ENCODE peak calls at places on chromosomes 13 and 19, in ten cellular contexts. Z is naive thymus-derived CD8-positive, alpha-beta T cell; Q is stimulated activated CD8-positive, alpha-beta memory T cell treated with anti-CD3 and anti-CD28 coated beads, Interleukin-2, amount 100 ng/mL, for 1 hour; X is stimulated activated CD4-positive, alpha-beta T cell treated with anti-CD3 and anti-CD28 coated beads, Interleukin-2, amount 100 ng/mL, for 24 hours; C is fibroblast of lung; R is stimulated activated naive CD8-positive, alpha-beta T cell treated with anti-CD3 and anti-CD28 coated beads, Interleukin-15, amount 100 ng/mL, for 72 hours; K is AG08396; W is mammary epithelial cell; V is SW 1271; S is brain pericyte. B is an unnamed sample.

GRCh38 chr19:34365463-34366401 is 736 bp downstream of the GPI start:
- DNase-seq in Z (no peak), Q (no peak), X (peak), C (peak), R (no peak), K (peak), W (peak), V (no peak), S (no peak), B (no peak)

GRCh38 chr13:112647256-112647655 is 42.6 kb upstream of the ATP11A start:
- DNase-seq in Z (no peak), Q (no peak), X (no peak), C (no peak), R (no peak), K (no peak), W (no peak), V (no peak), S (no peak), B (no peak)

GRCh38 chr13:111577429-111577828 is 257.0 kb downstream of the TEX29 start:
- DNase-seq in Z (no peak), Q (no peak), X (no peak), C (no peak), R (no peak), K (no peak), W (no peak), V (no peak), S (no peak), B (no peak)

GRCh38 chr19:632228-633067 is 889 bp downstream of the POLRMT start:
- DNase-seq in Z (no peak), Q (no peak), X (peak), C (peak), R (peak), K (peak), W (peak), V (no peak), S (no peak), B (peak)

GRCh38 chr19:30630289-30631034 is 258.3 kb downstream of the ZNF536 start:
- DNase-seq in Z (no peak), Q (no peak), X (no peak), C (no peak), R (no peak), K (no peak), W (no peak), V (no peak), S (no peak), B (no peak)

GRCh38 chr19:719636-720377 is 11.1 kb downstream of the PALM start:
- DNase-seq in Z (no peak), Q (no peak), X (peak), C (no peak), R (no peak), K (peak), W (no peak), V (no peak), S (no peak), B (no peak)

GRCh38 chr19:5458420-5458819 is 3.2 kb downstream of the ZNRF4 start:
- DNase-seq in Z (no peak), Q (no peak), X (no peak), C (no peak), R (no peak), K (no peak), W (no peak), V (no peak), S (no peak), B (no peak)

GRCh38 chr13:97627566-97627965 is 193.6 kb downstream of the RAP2A start:
- DNase-seq in Z (no peak), Q (no peak), X (no peak), C (peak), R (no peak), K (peak), W (peak), V (no peak), S (peak), B (peak)

GRCh38 chr13:29923554-29924481 is 73.4 kb upstream of the UBL3 start:
- DNase-seq in Z (peak), Q (peak), X (peak), C (peak), R (peak), K (peak), W (peak), V (peak), S (peak), B (peak)

GRCh38 chr13:67238277-67238859 is 8.2 kb upstream of the PCDH9 start:
- DNase-seq in Z (no peak), Q (no peak), X (no peak), C (peak), R (no peak), K (peak), W (peak), V (no peak), S (no peak), B (peak)

GRCh38 chr13:97319088-97319487 is 97.0 kb downstream of the MBNL2 start:
- DNase-seq in Z (no peak), Q (no peak), X (no peak), C (no peak), R (no peak), K (no peak), W (no peak), V (no peak), S (no peak), B (no peak)

GRCh38 chr19:5122121-5122400 is 153.1 kb downstream of the KDM4B start:
- DNase-seq in Z (no peak), Q (no peak), X (no peak), C (no peak), R (no peak), K (no peak), W (no peak), V (no peak), S (no peak), B (no peak)

GRCh38 chr19:49459388-49459787 is 6.4 kb downstream of the ALDH16A1 start:
- DNase-seq in Z (no peak), Q (no peak), X (no peak), C (no peak), R (no peak), K (no peak), W (no peak), V (no peak), S (no peak), B (no peak)

GRCh38 chr13:99892189-99892588 is 79.4 kb downstream of the ZIC5 start:
- DNase-seq in Z (no peak), Q (no peak), X (no peak), C (no peak), R (no peak), K (no peak), W (no peak), V (no peak), S (no peak), B (no peak)

GRCh38 chr13:111518161-111518791 is 197.8 kb downstream of the TEX29 start:
- DNase-seq in Z (no peak), Q (no peak), X (no peak), C (no peak), R (no peak), K (no peak), W (no peak), V (no peak), S (no peak), B (no peak)

GRCh38 chr19:11578342-11579142 is 1.1 kb upstream of the ACP5 start:
- DNase-seq in Z (peak), Q (no peak), X (peak), C (no peak), R (no peak), K (no peak), W (no peak), V (no peak), S (no peak), B (no peak)

GRCh38 chr13:46866150-46866549 is 30.7 kb downstream of the HTR2A start:
- DNase-seq in Z (no peak), Q (no peak), X (no peak), C (peak), R (no peak), K (peak), W (peak), V (no peak), S (no peak), B (no peak)

GRCh38 chr13:44306401-44307192 is 67.0 kb upstream of the SERP2 start:
- DNase-seq in Z (no peak), Q (no peak), X (no peak), C (peak), R (no peak), K (peak), W (peak), V (no peak), S (peak), B (peak)

GRCh38 chr13:58712191-58712590 is 1080.6 kb downstream of the PCDH17 start:
- DNase-seq in Z (no peak), Q (no peak), X (no peak), C (peak), R (no peak), K (no peak), W (no peak), V (no peak), S (no peak), B (no peak)

GRCh38 chr13:38582133-38582532 is 104.7 kb upstream of the FREM2 start:
- DNase-seq in Z (no peak), Q (no peak), X (no peak), C (peak), R (no peak), K (peak), W (peak), V (no peak), S (no peak), B (peak)

GRCh38 chr19:57664269-57665127 is 4.2 kb upstream of the ZSCAN4 start:
- DNase-seq in Z (no peak), Q (no peak), X (peak), C (peak), R (no peak), K (peak), W (peak), V (no peak), S (peak), B (peak)

GRCh38 chr13:60936281-60936680 is 479.4 kb downstream of the PCDH20 start:
- DNase-seq in Z (no peak), Q (no peak), X (no peak), C (no peak), R (no peak), K (no peak), W (no peak), V (no peak), S (no peak), B (no peak)

GRCh38 chr19:2722541-2723344 is 1.6 kb upstream of the DIRAS1 start:
- DNase-seq in Z (no peak), Q (no peak), X (no peak), C (peak), R (no peak), K (peak), W (peak), V (no peak), S (peak), B (no peak)

GRCh38 chr13:80157261-80157942 is 183.5 kb downstream of the SPRY2 start:
- DNase-seq in Z (no peak), Q (no peak), X (no peak), C (peak), R (no peak), K (no peak), W (peak), V (no peak), S (no peak), B (no peak)

GRCh38 chr19:34964598-34964997 is 569 bp upstream of the ZNF792 start:
- DNase-seq in Z (no peak), Q (no peak), X (no peak), C (no peak), R (no peak), K (no peak), W (no peak), V (no peak), S (no peak), B (no peak)

GRCh38 chr19:38653028-38653571 is 5.7 kb downstream of the ACTN4 start:
- DNase-seq in Z (no peak), Q (no peak), X (no peak), C (peak), R (no peak), K (no peak), W (peak), V (no peak), S (no peak), B (no peak)

GRCh38 chr13:88754141-88754540 is 1083.0 kb downstream of the SLITRK5 start:
- DNase-seq in Z (no peak), Q (no peak), X (no peak), C (no peak), R (no peak), K (no peak), W (no peak), V (no peak), S (no peak), B (no peak)